ENCODE peak calls at places on chromosomes 5 and 9, in nine cellular contexts. Y is lower leg skin; G is CD8-positive, alpha-beta T cell; J is WTC11; Q is AG09309; W is PC-3; B is HFFc6; V is spleen; H is cardiac muscle cell. F is an unnamed sample.

GRCh38 chr5:169745441-169746146 is 108.5 kb downstream of the DOCK2 start:
- DNase-seq in Y (no peak), G (no peak), J (no peak), Q (peak; percentile 67), W (peak; percentile 36), V (no peak), H (peak; percentile 80), B (peak; percentile 68), F (no peak)

GRCh38 chr9:75001719-75002421 is 26.2 kb downstream of the CARNMT1 start:
- DNase-seq in H (peak; percentile 84), Q (peak; percentile 80), V (no peak), B (peak; percentile 82), W (peak; percentile 76), G (peak; percentile 20), Y (no peak), J (no peak), F (peak; percentile 38)

GRCh38 chr5:12360218-12360617 is 456.0 kb upstream of the CTNND2 start:
- DNase-seq in Q (no peak), W (no peak), V (no peak), G (no peak), H (no peak), B (no peak), J (no peak), Y (no peak), F (no peak)

GRCh38 chr5:143030349-143030748 is 260.2 kb downstream of the ARHGAP26 start:
- DNase-seq in H (no peak), Q (no peak), J (no peak), B (no peak), V (no peak), W (no peak), G (no peak), Y (no peak), F (no peak)

GRCh38 chr9:88339322-88339721 is 48.9 kb upstream of the SPIN1 start:
- DNase-seq in J (no peak), G (no peak), B (no peak), V (no peak), W (no peak), Q (no peak), Y (no peak), H (no peak), F (no peak)

GRCh38 chr5:67249590-67249895 is 52.9 kb upstream of the CD180 start:
- DNase-seq in G (no peak), W (no peak), H (peak; percentile 66), Q (no peak), B (peak; percentile 21), J (no peak), V (no peak), Y (no peak), F (no peak)

GRCh38 chr5:157434096-157434495 is 25.9 kb upstream of the NIPAL4 start:
- DNase-seq in H (no peak), Q (no peak), B (no peak), V (no peak), Y (no peak), J (no peak), G (no peak), W (no peak), F (no peak)

GRCh38 chr5:143390941-143391340 is 12.5 kb downstream of the NR3C1 start:
- DNase-seq in H (no peak), B (no peak), Y (no peak), V (no peak), W (no peak), Q (no peak), G (no peak), J (no peak), F (no peak)

GRCh38 chr5:15791859-15792258 is 291.9 kb downstream of the FBXL7 start:
- DNase-seq in V (no peak), B (peak; percentile 65), J (no peak), Y (no peak), H (no peak), W (no peak), G (no peak), Q (no peak), F (no peak)

GRCh38 chr5:15796096-15796495 is 296.1 kb downstream of the FBXL7 start:
- DNase-seq in Q (no peak), J (no peak), Y (no peak), W (no peak), B (no peak), V (no peak), H (no peak), G (no peak), F (no peak)

GRCh38 chr5:15796557-15796956 is 296.6 kb downstream of the FBXL7 start:
- DNase-seq in H (no peak), J (no peak), W (no peak), Q (no peak), G (no peak), Y (no peak), V (no peak), B (no peak), F (no peak)

GRCh38 chr5:15797116-15797515 is 297.1 kb downstream of the FBXL7 start:
- DNase-seq in J (no peak), Y (no peak), V (no peak), B (no peak), G (no peak), Q (no peak), H (no peak), W (no peak), F (no peak)

DNA sequence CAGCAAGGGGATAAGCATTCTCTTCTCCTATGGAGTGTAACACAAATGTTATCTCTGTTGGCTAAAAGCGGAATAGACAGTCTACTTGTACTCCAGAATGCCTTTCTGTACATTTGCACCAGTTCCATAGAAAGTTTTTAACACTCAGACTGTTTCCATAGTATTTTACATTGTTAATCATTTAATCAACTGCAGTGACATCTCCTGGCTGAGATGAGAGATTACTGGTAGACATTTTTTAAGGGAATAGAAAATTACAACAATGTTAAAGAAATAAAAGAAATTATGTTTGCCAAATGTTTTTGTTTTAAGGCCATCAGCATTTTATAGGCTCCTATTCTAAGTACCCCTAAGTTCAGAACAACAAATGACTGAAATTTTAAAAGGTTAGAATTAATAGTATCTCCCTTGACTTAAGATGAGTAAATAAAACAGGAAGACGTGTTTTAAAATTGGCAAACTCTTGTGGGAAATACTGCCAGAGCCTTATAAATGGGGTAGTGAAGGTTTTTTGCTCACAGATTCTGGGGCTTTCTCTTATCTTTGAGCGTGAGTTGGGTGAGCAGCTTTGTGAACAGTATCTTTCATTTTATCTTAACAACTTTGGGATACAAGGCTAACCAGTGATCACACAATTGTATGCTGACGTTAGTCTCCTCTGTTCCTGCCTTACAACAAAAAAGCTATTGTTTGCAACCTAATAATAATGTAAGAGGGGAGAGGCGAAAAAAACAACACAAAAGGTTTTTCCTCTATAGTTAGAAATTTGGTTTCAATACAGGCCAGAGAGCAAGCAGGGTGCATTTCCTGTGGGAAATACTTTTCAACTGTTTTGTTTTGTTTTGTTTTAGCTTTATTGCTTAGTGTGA is 294.4 kb downstream of the FBXL7 start:
- DNase-seq in Q (no peak), H (no peak), G (no peak), J (no peak), V (no peak), W (no peak), Y (no peak), B (peak; percentile 20), F (no peak)
- TF ChIP-seq CTCF in Q (peak; percentile 22), H (peak; percentile 37), G (no peak), J (no peak), V (peak; percentile 27), W (peak; percentile 51), Y (no peak), B (peak; percentile 74), F (peak; percentile 7)

GRCh38 chr9:95381243-95381642 is 63.7 kb upstream of the FANCC start:
- DNase-seq in W (peak; percentile 33), Y (no peak), V (no peak), B (peak; percentile 32), G (no peak), H (no peak), J (no peak), Q (no peak), F (no peak)

GRCh38 chr9:95383198-95383673 is 65.7 kb upstream of the FANCC start:
- DNase-seq in W (peak; percentile 84), G (no peak), V (no peak), B (peak; percentile 94), Y (no peak), J (no peak), Q (peak; percentile 60), H (no peak), F (no peak)

GRCh38 chr9:95382433-95382832 is 64.9 kb upstream of the FANCC start:
- DNase-seq in G (no peak), W (peak; percentile 38), Q (no peak), V (no peak), H (no peak), B (no peak), J (no peak), Y (no peak), F (no peak)

GRCh38 chr9:95383845-95384244 is 66.3 kb upstream of the FANCC start:
- DNase-seq in Y (no peak), G (no peak), B (no peak), V (no peak), Q (no peak), W (no peak), J (no peak), H (no peak), F (no peak)

DNA sequence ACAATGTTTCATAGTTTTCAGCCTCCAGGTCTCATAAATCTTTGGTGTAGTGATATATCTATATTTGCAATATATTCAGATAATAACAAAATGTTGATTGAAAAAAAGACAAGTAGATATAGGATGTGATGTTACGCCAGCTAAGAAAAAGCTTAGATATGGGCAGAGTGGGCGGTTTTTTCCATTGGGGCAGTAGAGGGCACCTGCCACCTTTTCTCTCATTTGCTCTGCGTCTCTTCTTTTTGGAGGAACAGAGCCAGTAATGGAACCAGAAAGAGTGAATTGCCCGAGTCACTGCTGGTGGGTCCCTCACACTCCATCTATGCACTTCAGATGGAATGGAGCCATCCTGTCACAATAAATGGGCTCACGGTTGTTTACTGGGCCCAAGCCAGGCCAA is 62.1 kb upstream of the FANCC start:
- DNase-seq in Y (no peak), J (no peak), W (no peak), Q (no peak), G (peak; percentile 15), H (no peak), B (no peak), V (no peak), F (no peak)
- TF ChIP-seq CTCF in Y (no peak), J (no peak), W (no peak), Q (no peak), G (peak; percentile 33), H (no peak), B (no peak), V (no peak), F (no peak)

GRCh38 chr5:97844797-97845196 is 661.8 kb upstream of the RIOK2 start:
- DNase-seq in G (no peak), J (peak; percentile 57), H (peak; percentile 24), W (no peak), Q (no peak), V (no peak), Y (no peak), B (no peak), F (no peak)
- TF ChIP-seq CTCF in G (no peak), J (no peak), H (no peak), W (no peak), Q (no peak), V (no peak), Y (no peak), B (no peak), F (peak; percentile 34)

GRCh38 chr9:133594310-133594709 is 14.9 kb downstream of the FAM163B start:
- DNase-seq in Q (no peak), J (no peak), H (no peak), Y (no peak), W (no peak), V (no peak), G (no peak), B (no peak), F (no peak)

GRCh38 chr9:133591116-133591910 is 17.9 kb downstream of the FAM163B start:
- DNase-seq in W (no peak), B (no peak), H (no peak), J (no peak), Y (no peak), Q (no peak), V (no peak), G (no peak), F (no peak)

GRCh38 chr9:133591985-133592384 is 17.2 kb downstream of the FAM163B start:
- DNase-seq in B (no peak), Y (no peak), G (no peak), W (no peak), J (no peak), H (no peak), Q (no peak), V (no peak), F (no peak)

GRCh38 chr9:133593587-133593986 is 15.6 kb downstream of the FAM163B start:
- DNase-seq in Y (no peak), B (no peak), H (no peak), G (no peak), J (no peak), W (no peak), Q (no peak), V (no peak), F (no peak)

GRCh38 chr9:133592731-133593409 is 16.3 kb downstream of the FAM163B start:
- DNase-seq in W (no peak), Y (no peak), H (no peak), V (no peak), B (no peak), G (no peak), J (no peak), Q (no peak), F (no peak)
- TF ChIP-seq CTCF in W (no peak), Y (no peak), H (peak; percentile 33), V (no peak), B (peak; percentile 56), G (no peak), J (no peak), Q (no peak), F (peak; percentile 27)